ENCODE peak calls at places on chromosomes 16 and 17, in six cellular contexts. W is amygdala; A is NCI-H1105; K is NCI-H524; P is Jurkat, Clone E6-1; N is anterior cingulate cortex. R is an unnamed sample.

GRCh38 chr16:57475711-57476339 is 10.5 kb downstream of the DOK4 start:
- DNase-seq in P (peak), K (no peak), W (no peak), N (no peak), A (no peak), R (no peak)

GRCh38 chr16:21554795-21555585 is 44.4 kb upstream of the METTL9 start:
- DNase-seq in N (peak), P (peak), A (peak), K (peak), W (peak), R (peak)

GRCh38 chr17:34579017-34579946 is at the start of gene TMEM132E:
- DNase-seq in K (peak), W (peak), N (peak), A (peak), P (no peak), R (peak)

GRCh38 chr16:6947291-6947690 is 385.4 kb upstream of the RBFOX1 start:
- DNase-seq in N (peak), P (no peak), K (no peak), W (no peak), A (no peak), R (no peak)

GRCh38 chr16:60073376-60073775 is 1339.3 kb upstream of the GOT2 start:
- DNase-seq in P (no peak), N (no peak), A (no peak), W (no peak), K (no peak), R (no peak)

GRCh38 chr16:78489631-78490030 is 390.2 kb downstream of the WWOX start:
- DNase-seq in W (no peak), P (no peak), K (no peak), N (no peak), A (no peak), R (no peak)

GRCh38 chr16:46658925-46659324 is 30.1 kb downstream of the VPS35 start:
- DNase-seq in A (no peak), W (peak), N (peak), P (peak), K (no peak), R (no peak)

GRCh38 chr17:15348030-15348429 is 6.6 kb upstream of the TEKT3 start:
- DNase-seq in P (no peak), A (peak), N (no peak), K (no peak), W (no peak), R (no peak)

GRCh38 chr17:65851965-65852736 is 290.7 kb upstream of the AXIN2 start:
- DNase-seq in N (no peak), A (no peak), P (no peak), K (no peak), W (no peak), R (no peak)

GRCh38 chr17:79513805-79514535 is 96.9 kb downstream of the RBFOX3 start:
- DNase-seq in K (no peak), N (no peak), A (no peak), W (no peak), P (peak), R (no peak)

GRCh38 chr17:41467546-41467945 is 360 bp upstream of the KRT32 start:
- DNase-seq in A (no peak), K (no peak), W (no peak), N (no peak), P (no peak), R (no peak)

GRCh38 chr16:66754211-66754610 is 2.8 kb upstream of the DYNC1LI2 start:
- DNase-seq in K (no peak), A (no peak), P (no peak), N (no peak), W (no peak), R (no peak)

GRCh38 chr16:83992624-83993023 is 24.6 kb downstream of the NECAB2 start:
- DNase-seq in P (no peak), W (peak), N (peak), A (no peak), K (no peak), R (peak)

GRCh38 chr16:2447920-2448583 is 11.9 kb upstream of the TEDC2 start:
- DNase-seq in N (no peak), P (no peak), A (no peak), W (no peak), K (no peak), R (no peak)

GRCh38 chr16:73020409-73020884 is 27.5 kb downstream of the ZFHX3 start:
- DNase-seq in N (peak), A (no peak), K (no peak), P (no peak), W (no peak), R (peak)

GRCh38 chr17:1112875-1113274 is 66.9 kb downstream of the ABR start:
- DNase-seq in N (no peak), A (no peak), W (no peak), P (peak), K (no peak), R (no peak)

GRCh38 chr17:68584904-68585303 is 16.3 kb downstream of the FAM20A start:
- DNase-seq in A (no peak), N (no peak), K (no peak), W (no peak), P (no peak), R (no peak)

GRCh38 chr17:63173903-63174302 is 207.9 kb downstream of the TANC2 start:
- DNase-seq in A (no peak), W (no peak), P (no peak), K (no peak), N (no peak), R (no peak)

GRCh38 chr17:50686494-50687199 is 21.1 kb downstream of the ANKRD40 start:
- DNase-seq in N (no peak), A (no peak), W (no peak), P (no peak), K (no peak), R (no peak)

GRCh38 chr16:11793840-11794239 is 3.2 kb downstream of the ZC3H7A start:
- DNase-seq in W (no peak), K (no peak), P (no peak), A (peak), N (no peak), R (no peak)

GRCh38 chr17:74525781-74526288 is 5.4 kb downstream of the CD300LB start:
- DNase-seq in W (no peak), A (no peak), P (no peak), K (no peak), N (no peak), R (no peak)

GRCh38 chr16:68091604-68092261 is 6.6 kb downstream of the NFATC3 start:
- DNase-seq in K (no peak), W (no peak), N (no peak), A (peak), P (no peak), R (no peak)

GRCh38 chr17:44898768-44899073 is 524 bp downstream of the EFTUD2 start:
- DNase-seq in P (no peak), W (no peak), N (no peak), K (no peak), A (peak), R (no peak)

GRCh38 chr17:40062347-40063033 is at the start of gene THRA:
- DNase-seq in K (no peak), N (peak), P (peak), W (no peak), A (peak), R (no peak)

GRCh38 chr16:73016488-73016830 is 31.5 kb downstream of the ZFHX3 start:
- DNase-seq in A (no peak), K (no peak), P (no peak), W (no peak), N (no peak), R (no peak)

GRCh38 chr16:31105677-31106213 is 2.4 kb upstream of the BCKDK start:
- DNase-seq in P (peak), N (peak), A (no peak), K (peak), W (peak), R (peak)

GRCh38 chr16:72291531-72291981 is 119.6 kb upstream of the PMFBP1 start:
- DNase-seq in A (no peak), K (no peak), N (no peak), P (no peak), W (no peak), R (no peak)

GRCh38 chr17:17876959-17877547 is 40.3 kb upstream of the SREBF1 start:
- DNase-seq in N (peak), P (no peak), K (no peak), A (no peak), W (no peak), R (peak)

GRCh38 chr17:57819273-57819672 is 30.6 kb downstream of the MRPS23 start:
- DNase-seq in W (no peak), N (no peak), P (no peak), K (no peak), A (no peak), R (no peak)

GRCh38 chr16:878071-878784 is 77.7 kb upstream of the GNG13 start:
- DNase-seq in N (no peak), A (no peak), W (no peak), P (peak), K (peak), R (no peak)

GRCh38 chr16:24309222-24309905 is 53.2 kb downstream of the CACNG3 start:
- DNase-seq in K (no peak), W (no peak), A (no peak), P (peak), N (no peak), R (no peak)

GRCh38 chr17:33725675-33726271 is 432.7 kb upstream of the ASIC2 start:
- DNase-seq in P (peak), N (no peak), A (peak), W (peak), K (peak), R (no peak)

GRCh38 chr16:23031508-23032098 is 117.6 kb downstream of the USP31 start:
- DNase-seq in P (no peak), N (no peak), A (no peak), W (no peak), K (no peak), R (no peak)

GRCh38 chr17:41500131-41500911 is 5.1 kb downstream of the KRT13 start:
- DNase-seq in A (no peak), W (no peak), P (no peak), K (no peak), N (no peak), R (no peak)

GRCh38 chr16:77171750-77172635 is 19.0 kb upstream of the MON1B start:
- DNase-seq in P (peak), W (no peak), A (peak), K (peak), N (no peak), R (no peak)

GRCh38 chr17:19015428-19015827 is 10.9 kb upstream of the FAM83G start:
- DNase-seq in P (no peak), N (no peak), A (no peak), W (no peak), K (no peak), R (no peak)

GRCh38 chr16:30472328-30472942 is at the start of gene ITGAL:
- DNase-seq in K (no peak), W (no peak), N (no peak), A (no peak), P (peak), R (no peak)

GRCh38 chr16:1026057-1026783 is 44.6 kb downstream of the SOX8 start:
- DNase-seq in K (no peak), N (peak), P (no peak), A (no peak), W (peak), R (peak)

GRCh38 chr16:75320435-75320834 is 69.0 kb upstream of the BCAR1 start:
- DNase-seq in A (no peak), W (peak), P (no peak), N (peak), K (no peak), R (peak)